ENCODE peak calls at places on chromosome 20, in nine cellular contexts. F, N, L, V, Q, R, B, U and W are unnamed samples.
A peak's percentile ranks its signal among the peaks of the same experiment; 100 is the strongest.

GRCh38 chr20:45783656-45784294 is 7.9 kb downstream of the WFDC3 start:
- DNase-seq in F (no peak), U (no peak), Q (no peak), V (no peak), L (peak; percentile 73), R (no peak), N (no peak), B (peak; percentile 46), W (peak; percentile 63)

GRCh38 chr20:20065366-20065765 is 13.0 kb downstream of the CFAP61 start:
- DNase-seq in Q (no peak), U (no peak), V (no peak), L (no peak), B (no peak), N (no peak), R (no peak), F (no peak), W (no peak)

GRCh38 chr20:53723045-53723444 is 129.4 kb upstream of the ZNF217 start:
- DNase-seq in V (no peak), R (no peak), F (no peak), U (no peak), L (no peak), N (no peak), Q (no peak), B (no peak), W (no peak)

GRCh38 chr20:13220194-13220856 is 749 bp upstream of the ISM1 start:
- DNase-seq in N (peak; percentile 55), U (no peak), Q (no peak), L (peak; percentile 17), R (peak; percentile 87), F (peak; percentile 69), V (peak; percentile 3), B (peak; percentile 20), W (peak; percentile 69)

GRCh38 chr20:33842346-33842745 is 31.2 kb downstream of the CHMP4B start:
- DNase-seq in N (no peak), U (no peak), F (no peak), Q (no peak), B (no peak), R (no peak), V (no peak), L (no peak), W (no peak)

GRCh38 chr20:48597521-48598302 is 230.1 kb downstream of the PREX1 start:
- DNase-seq in F (no peak), Q (no peak), U (no peak), B (no peak), V (no peak), N (no peak), R (peak; percentile 65), L (peak; percentile 56), W (no peak)

GRCh38 chr20:11970243-11970836 is 52.6 kb downstream of the BTBD3 start:
- DNase-seq in L (no peak), U (no peak), V (no peak), F (no peak), N (no peak), R (no peak), B (no peak), Q (no peak), W (no peak)

GRCh38 chr20:31560900-31561598 is 44.0 kb upstream of the ID1 start:
- DNase-seq in N (peak; percentile 93), Q (peak; percentile 75), U (no peak), B (no peak), L (peak; percentile 85), R (no peak), F (no peak), V (peak; percentile 98), W (peak; percentile 10)

GRCh38 chr20:45408646-45409213 is 641 bp downstream of the DBNDD2 start:
- DNase-seq in V (no peak), F (no peak), L (no peak), N (no peak), Q (no peak), B (no peak), R (no peak), U (no peak), W (no peak)

GRCh38 chr20:58670659-58671058 is 19.6 kb downstream of the STX16 start:
- DNase-seq in Q (no peak), F (no peak), N (no peak), B (no peak), U (no peak), L (no peak), V (no peak), R (no peak), W (no peak)

GRCh38 chr20:58667975-58668374 is 16.9 kb downstream of the STX16 start:
- DNase-seq in U (no peak), R (no peak), L (no peak), N (no peak), F (no peak), Q (no peak), B (no peak), V (no peak), W (no peak)

GRCh38 chr20:58668901-58669286 is 17.8 kb downstream of the STX16 start:
- DNase-seq in F (no peak), R (no peak), U (no peak), B (no peak), Q (no peak), N (no peak), V (no peak), L (no peak), W (no peak)

GRCh38 chr20:58669287-58670006 is 18.4 kb downstream of the STX16 start:
- DNase-seq in B (no peak), L (no peak), F (no peak), U (no peak), N (no peak), V (no peak), Q (no peak), R (peak; percentile 77), W (no peak)

DNA sequence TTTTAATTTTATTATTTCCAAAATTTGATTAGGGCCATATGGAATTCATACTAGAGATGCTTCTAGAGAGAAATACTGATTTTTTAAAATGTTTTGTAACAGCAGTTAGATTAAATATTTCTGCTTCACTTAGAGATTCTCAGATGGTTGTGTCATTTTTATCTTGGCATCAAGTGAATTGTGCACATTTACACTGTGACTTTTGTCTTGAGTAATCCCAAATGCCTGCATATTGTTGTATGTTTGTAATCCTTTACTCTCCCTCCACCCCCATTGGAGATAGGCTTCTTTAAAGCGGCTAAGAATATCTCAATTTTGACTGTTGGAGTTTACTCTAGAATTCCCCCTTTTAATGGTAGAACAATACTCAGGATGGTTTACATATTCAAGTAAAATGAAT is 19.0 kb downstream of the STX16 start:
- DNase-seq in R (no peak), L (no peak), Q (no peak), V (peak; percentile 38), B (no peak), N (no peak), U (no peak), F (no peak), W (no peak)
- H3K4me3 ChIP-seq in R (no peak overlapping the region), L (no peak overlapping the region), Q (no peak overlapping the region), V (no peak overlapping the region), B (no peak overlapping the region), N (no peak overlapping the region), U (no peak overlapping the region), F (no peak overlapping the region), W (no peak overlapping the region)

GRCh38 chr20:5947276-5947675 is 3.1 kb downstream of the TRMT6 start:
- DNase-seq in Q (no peak), L (no peak), R (no peak), B (no peak), V (no peak), U (no peak), F (no peak), N (no peak), W (no peak)

GRCh38 chr20:5949943-5950270 is 426 bp downstream of the TRMT6 start:
- DNase-seq in B (no peak), N (peak; percentile 49), F (no peak), R (no peak), V (no peak), L (no peak), U (no peak), Q (no peak), W (no peak)

GRCh38 chr20:5945963-5946362 is 4.4 kb downstream of the TRMT6 start:
- DNase-seq in F (no peak), Q (no peak), L (no peak), N (no peak), V (peak; percentile 93), U (no peak), R (no peak), B (no peak), W (no peak)

DNA sequence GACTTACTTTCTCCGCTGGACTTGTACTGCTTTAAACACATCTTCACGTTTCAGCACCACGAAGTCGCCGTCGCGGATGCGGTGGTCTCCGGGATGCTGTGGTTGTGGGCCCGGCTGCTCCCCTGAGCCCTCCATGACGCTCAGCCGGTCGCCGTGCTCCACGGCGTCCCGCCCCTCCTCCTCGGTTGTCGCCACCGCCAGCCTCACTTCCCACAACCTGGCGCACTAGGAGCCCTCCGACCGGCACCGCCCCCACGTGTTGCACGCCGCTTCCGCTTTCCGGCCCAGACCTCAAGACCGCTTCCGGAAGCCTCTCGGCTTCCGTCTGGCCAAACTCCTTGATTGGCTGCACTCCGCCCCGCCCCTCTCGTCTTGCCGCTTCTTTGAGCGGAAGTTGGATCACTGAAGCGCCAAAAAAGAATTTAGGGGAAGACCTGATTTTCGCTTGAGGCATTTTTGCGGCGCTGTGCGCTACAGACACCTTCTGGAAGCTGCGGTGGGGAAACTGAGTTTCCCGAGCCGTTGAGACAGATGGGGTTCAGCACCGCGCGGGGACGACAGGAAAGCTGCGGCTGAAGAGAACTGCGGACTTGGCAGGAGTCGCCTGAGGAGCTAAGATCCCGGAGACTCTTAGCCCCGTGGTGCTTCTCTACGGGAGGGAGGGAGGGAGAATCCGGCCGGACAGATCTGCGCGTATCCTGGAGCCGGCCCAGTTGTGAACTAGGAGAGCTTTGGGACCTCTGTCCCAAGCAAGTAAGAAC is at the start of the genes MCM8 and TRMT6:
- DNase-seq in L (peak; percentile 96), R (peak; percentile 97), F (peak; percentile 98), B (peak; percentile 96), Q (peak; percentile 94), U (peak; percentile 88), N (peak; percentile 96), V (peak; percentile 94), W (peak; percentile 98)
- H3K27ac ChIP-seq in L (peak within 1 kb of the TSS; percentile 45), R (peak within 1 kb of the TSS; percentile 80), F (peak within 1 kb of the TSS; percentile 74), B (peak within 1 kb of the TSS; percentile 73), Q (peak within 1 kb of the TSS; percentile 89), U (peak within 1 kb of the TSS; percentile 73), N (peak within 1 kb of the TSS; percentile 94), V (peak within 1 kb of the TSS; percentile 61), W (peak within 1 kb of the TSS; percentile 47)

DNA sequence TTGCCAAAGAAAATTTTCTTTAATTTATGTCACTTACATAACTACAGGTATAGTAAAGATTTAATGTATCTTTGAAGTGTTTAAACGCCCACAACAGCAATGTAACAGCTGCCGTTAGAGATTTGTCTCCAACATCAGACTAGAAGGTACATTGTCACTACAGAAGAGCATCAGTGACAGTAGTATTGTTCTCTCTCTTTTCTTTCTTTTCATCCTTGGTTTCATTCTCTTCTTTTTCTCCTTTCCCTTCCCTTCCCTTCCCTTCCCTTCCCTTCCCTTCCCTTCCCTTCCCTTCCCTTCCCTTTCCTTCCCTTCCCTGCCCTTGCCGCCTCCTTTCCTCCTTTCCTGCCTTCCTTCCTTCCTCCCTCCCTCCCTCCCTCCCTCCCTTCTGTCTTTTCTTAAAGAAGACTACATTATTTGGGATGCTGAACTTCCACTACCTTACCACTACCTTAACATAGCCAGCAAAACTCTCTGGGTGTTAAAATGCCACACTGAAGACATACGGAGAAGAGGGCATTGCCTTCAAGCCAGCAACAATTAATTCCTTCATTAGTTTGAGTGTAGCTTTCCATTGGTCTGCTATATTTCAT is 663.9 kb downstream of the DOK5 start:
- DNase-seq in N (no peak), L (no peak), U (no peak), Q (no peak), B (no peak), V (no peak), F (no peak), R (no peak), W (no peak)
- H3K9me3 ChIP-seq in N (no peaks in the 10 kb centered on the region), L (no peaks in the 10 kb centered on the region), U (no peaks in the 10 kb centered on the region), Q (no peaks in the 10 kb centered on the region), B (no peaks in the 10 kb centered on the region), V (peaks cover 8% of the 10 kb centered on the region), F (no peaks in the 10 kb centered on the region), R (no peaks in the 10 kb centered on the region), W (no peaks in the 10 kb centered on the region)

GRCh38 chr20:46814366-46815232 is 80.0 kb upstream of the EYA2 start:
- DNase-seq in L (peak; percentile 83), R (no peak), N (peak; percentile 92), Q (no peak), F (peak; percentile 59), V (peak; percentile 87), B (peak; percentile 29), U (no peak), W (no peak)
- H3K4me3 ChIP-seq in L (peak overlapping the region; percentile 31), R (no peak overlapping the region), N (no peak overlapping the region), Q (no peak overlapping the region), F (no peak overlapping the region), V (no peak overlapping the region), B (no peak overlapping the region), U (no peak overlapping the region), W (no peak overlapping the region)